ENCODE peak calls at places on chromosomes 7 and 10, in seven cellular contexts. One of them, this sample, is unnamed.

GRCh38 chr7:106182904-106183303 is 70.8 kb upstream of the SYPL1 start:
- DNase-seq in lower leg skin: no peak
- DNase-seq in WERI-Rb-1: no peak
- DNase-seq in astrocyte of the cerebellum: no peak
- DNase-seq in cardiac muscle cell: no peak
- DNase-seq in colonic mucosa: no peak
- DNase-seq in transverse colon: no peak
- DNase-seq in this sample: no peak

GRCh38 chr7:98877146-98877545 is 1.2 kb upstream of the TRRAP start:
- DNase-seq in astrocyte of the cerebellum: no peak
- DNase-seq in cardiac muscle cell: no peak
- DNase-seq in WERI-Rb-1: no peak
- DNase-seq in colonic mucosa: no peak
- DNase-seq in transverse colon: no peak
- DNase-seq in lower leg skin: no peak
- DNase-seq in this sample: no peak

GRCh38 chr10:75106242-75106641 is 5.2 kb upstream of the SAMD8 start:
- DNase-seq in lower leg skin: no peak
- DNase-seq in cardiac muscle cell: no peak
- DNase-seq in colonic mucosa: no peak
- DNase-seq in WERI-Rb-1: no peak
- DNase-seq in transverse colon: no peak
- DNase-seq in astrocyte of the cerebellum: no peak
- DNase-seq in this sample: no peak

GRCh38 chr7:126803060-126803665 is 449.6 kb downstream of the GRM8 start:
- DNase-seq in lower leg skin: peak
- DNase-seq in cardiac muscle cell: peak
- DNase-seq in transverse colon: peak
- DNase-seq in colonic mucosa: peak
- DNase-seq in astrocyte of the cerebellum: peak
- DNase-seq in WERI-Rb-1: peak
- DNase-seq in this sample: peak

GRCh38 chr10:131841669-131842139 is 59.1 kb upstream of the PPP2R2D start:
- DNase-seq in transverse colon: no peak
- DNase-seq in astrocyte of the cerebellum: no peak
- DNase-seq in WERI-Rb-1: no peak
- DNase-seq in colonic mucosa: no peak
- DNase-seq in lower leg skin: no peak
- DNase-seq in cardiac muscle cell: no peak
- DNase-seq in this sample: no peak

GRCh38 chr10:103657061-103657591 is 163.6 kb downstream of the NEURL1 start:
- DNase-seq in astrocyte of the cerebellum: no peak
- DNase-seq in transverse colon: no peak
- DNase-seq in lower leg skin: no peak
- DNase-seq in cardiac muscle cell: no peak
- DNase-seq in WERI-Rb-1: no peak
- DNase-seq in colonic mucosa: no peak
- DNase-seq in this sample: no peak

GRCh38 chr10:97713351-97713827 is at the start of gene MARVELD1:
- DNase-seq in colonic mucosa: peak
- DNase-seq in lower leg skin: peak
- DNase-seq in WERI-Rb-1: peak
- DNase-seq in cardiac muscle cell: peak
- DNase-seq in transverse colon: peak
- DNase-seq in astrocyte of the cerebellum: no peak
- DNase-seq in this sample: no peak

GRCh38 chr7:77985974-77986339 is 187.4 kb downstream of the PHTF2 start:
- DNase-seq in lower leg skin: no peak
- DNase-seq in WERI-Rb-1: no peak
- DNase-seq in transverse colon: no peak
- DNase-seq in cardiac muscle cell: no peak
- DNase-seq in colonic mucosa: no peak
- DNase-seq in astrocyte of the cerebellum: no peak
- DNase-seq in this sample: no peak

GRCh38 chr10:95290801-95291633 is at the start of gene PDLIM1:
- DNase-seq in transverse colon: peak
- DNase-seq in cardiac muscle cell: peak
- DNase-seq in lower leg skin: peak
- DNase-seq in WERI-Rb-1: peak
- DNase-seq in colonic mucosa: peak
- DNase-seq in astrocyte of the cerebellum: no peak
- DNase-seq in this sample: peak

GRCh38 chr7:129821476-129821875 is 131.3 kb downstream of the UBE2H start:
- DNase-seq in colonic mucosa: no peak
- DNase-seq in cardiac muscle cell: peak
- DNase-seq in WERI-Rb-1: no peak
- DNase-seq in lower leg skin: no peak
- DNase-seq in transverse colon: no peak
- DNase-seq in astrocyte of the cerebellum: no peak
- DNase-seq in this sample: no peak

DNA sequence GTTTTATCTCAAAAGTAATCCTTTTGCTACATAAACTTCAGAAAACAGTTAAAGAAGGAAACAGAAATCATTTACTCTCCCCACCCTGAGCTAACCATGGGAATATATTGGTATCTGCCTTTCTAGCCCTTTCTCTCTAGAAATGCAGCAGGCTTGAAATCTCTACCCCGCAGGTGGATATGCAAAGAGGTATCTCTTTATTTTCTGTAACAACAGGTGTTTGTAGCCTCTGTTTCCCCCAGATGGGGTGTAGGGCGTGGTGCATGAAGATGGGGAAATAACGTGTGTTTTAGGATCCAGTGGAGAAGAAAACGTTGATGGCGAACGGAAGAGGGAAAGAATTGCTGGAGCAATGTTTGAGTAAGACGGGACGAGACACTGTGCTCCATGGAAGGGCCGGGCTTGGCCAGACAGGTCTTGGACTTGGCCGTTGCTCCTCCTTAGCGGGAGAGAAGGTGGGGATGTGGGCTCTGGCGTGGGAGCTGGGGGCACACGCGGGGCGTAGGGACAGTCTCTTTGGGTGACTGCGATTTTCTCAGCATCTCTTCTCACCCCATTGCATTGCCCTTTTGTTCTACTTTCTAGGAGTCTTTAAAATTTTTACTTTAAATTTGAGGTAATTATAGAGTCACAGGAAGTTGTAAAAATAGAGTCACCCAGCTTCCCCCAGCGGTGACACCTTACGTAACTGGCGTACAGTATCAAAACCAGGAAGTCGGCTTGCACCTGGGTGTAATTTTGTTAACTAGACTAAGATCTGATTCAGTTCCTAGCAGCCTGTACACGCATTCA is 82.9 kb downstream of the ELFN1 start:
- DNase-seq in transverse colon: no peak
- DNase-seq in cardiac muscle cell: no peak
- DNase-seq in lower leg skin: no peak
- DNase-seq in astrocyte of the cerebellum: no peak
- DNase-seq in WERI-Rb-1: no peak
- DNase-seq in colonic mucosa: no peak
- DNase-seq in this sample: no peak
- H3K4me3 ChIP-seq in transverse colon: no peak
- H3K4me3 ChIP-seq in cardiac muscle cell: no peak
- H3K4me3 ChIP-seq in lower leg skin: no peak
- H3K4me3 ChIP-seq in astrocyte of the cerebellum: no peak
- H3K4me3 ChIP-seq in WERI-Rb-1: no peak
- H3K4me3 ChIP-seq in colonic mucosa: no peak
- H3K4me3 ChIP-seq in this sample: no peak

GRCh38 chr7:27375958-27376357 is 133.4 kb downstream of the EVX1 start:
- DNase-seq in WERI-Rb-1: no peak
- DNase-seq in colonic mucosa: no peak
- DNase-seq in lower leg skin: no peak
- DNase-seq in transverse colon: no peak
- DNase-seq in astrocyte of the cerebellum: no peak
- DNase-seq in cardiac muscle cell: peak
- DNase-seq in this sample: no peak

GRCh38 chr7:27374958-27375841 is 132.6 kb downstream of the EVX1 start:
- DNase-seq in lower leg skin: no peak
- DNase-seq in colonic mucosa: no peak
- DNase-seq in WERI-Rb-1: no peak
- DNase-seq in astrocyte of the cerebellum: no peak
- DNase-seq in cardiac muscle cell: no peak
- DNase-seq in transverse colon: no peak
- DNase-seq in this sample: peak

GRCh38 chr7:27382307-27382706 is 139.7 kb downstream of the EVX1 start:
- DNase-seq in colonic mucosa: no peak
- DNase-seq in lower leg skin: no peak
- DNase-seq in cardiac muscle cell: no peak
- DNase-seq in transverse colon: no peak
- DNase-seq in WERI-Rb-1: no peak
- DNase-seq in astrocyte of the cerebellum: no peak
- DNase-seq in this sample: no peak

DNA sequence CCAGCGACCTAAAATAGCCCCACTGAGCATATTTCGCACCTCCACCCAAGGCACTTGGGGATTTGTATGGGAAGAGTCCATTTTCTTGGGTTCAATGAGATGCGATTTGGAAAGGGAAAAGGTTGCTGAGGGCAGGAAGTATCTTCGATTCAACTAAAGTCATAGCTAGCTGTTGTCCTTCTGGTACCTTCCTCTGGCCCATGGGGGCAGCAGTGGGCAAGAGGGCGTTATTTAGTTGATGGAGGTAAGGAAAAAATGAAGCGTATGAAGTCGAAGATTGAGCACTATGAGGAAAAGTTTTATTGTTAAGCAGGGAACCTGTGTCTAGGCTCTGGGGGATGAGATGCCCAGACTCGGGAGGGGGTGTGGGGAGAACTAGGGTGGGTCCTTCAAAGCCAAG is 135.4 kb downstream of the EVX1 start:
- DNase-seq in cardiac muscle cell: no peak
- DNase-seq in astrocyte of the cerebellum: no peak
- DNase-seq in WERI-Rb-1: no peak
- DNase-seq in lower leg skin: no peak
- DNase-seq in transverse colon: no peak
- DNase-seq in colonic mucosa: no peak
- DNase-seq in this sample: no peak
- TF ChIP-seq CTCF in cardiac muscle cell: no peak
- TF ChIP-seq CTCF in astrocyte of the cerebellum: no peak
- TF ChIP-seq CTCF in WERI-Rb-1: no peak
- TF ChIP-seq CTCF in lower leg skin: no peak
- TF ChIP-seq CTCF in transverse colon: no peak
- TF ChIP-seq CTCF in colonic mucosa: no peak
- TF ChIP-seq CTCF in this sample: no peak

GRCh38 chr10:73209705-73210104 is 37.4 kb downstream of the DNAJC9 start:
- DNase-seq in WERI-Rb-1: no peak
- DNase-seq in astrocyte of the cerebellum: peak
- DNase-seq in transverse colon: no peak
- DNase-seq in colonic mucosa: no peak
- DNase-seq in cardiac muscle cell: no peak
- DNase-seq in lower leg skin: no peak
- DNase-seq in this sample: no peak

GRCh38 chr10:73206385-73206784 is 38.5 kb downstream of the FAM149B1 start:
- DNase-seq in lower leg skin: no peak
- DNase-seq in transverse colon: no peak
- DNase-seq in WERI-Rb-1: no peak
- DNase-seq in astrocyte of the cerebellum: no peak
- DNase-seq in cardiac muscle cell: no peak
- DNase-seq in colonic mucosa: no peak
- DNase-seq in this sample: no peak

GRCh38 chr10:73205956-73206355 is 38.0 kb downstream of the FAM149B1 start:
- DNase-seq in cardiac muscle cell: no peak
- DNase-seq in colonic mucosa: no peak
- DNase-seq in WERI-Rb-1: no peak
- DNase-seq in transverse colon: no peak
- DNase-seq in lower leg skin: no peak
- DNase-seq in astrocyte of the cerebellum: no peak
- DNase-seq in this sample: no peak

GRCh38 chr10:73207883-73208282 is 39.2 kb downstream of the DNAJC9 start:
- DNase-seq in transverse colon: no peak
- DNase-seq in cardiac muscle cell: no peak
- DNase-seq in astrocyte of the cerebellum: no peak
- DNase-seq in lower leg skin: peak
- DNase-seq in colonic mucosa: no peak
- DNase-seq in WERI-Rb-1: no peak
- DNase-seq in this sample: no peak

DNA sequence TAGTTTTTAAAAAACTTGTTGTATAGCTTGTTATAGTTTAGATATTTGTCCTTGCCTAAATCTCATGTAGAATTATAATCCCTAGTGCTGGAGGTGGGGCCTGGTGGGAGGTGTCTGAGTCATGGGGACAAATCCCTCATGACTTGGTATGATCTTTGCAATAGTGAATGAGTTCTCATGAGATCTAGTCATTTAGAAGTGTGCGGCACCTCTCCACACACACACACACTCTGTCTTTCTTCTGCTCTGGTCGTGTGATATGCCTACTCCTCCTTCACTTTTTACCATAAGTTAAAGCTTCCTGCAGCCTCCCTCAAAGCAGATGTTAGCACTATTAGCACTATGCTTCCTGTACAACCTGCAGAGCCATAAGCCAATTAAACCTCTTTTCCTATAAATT is 37.2 kb downstream of the FAM149B1 start:
- DNase-seq in WERI-Rb-1: no peak
- DNase-seq in astrocyte of the cerebellum: no peak
- DNase-seq in transverse colon: no peak
- DNase-seq in colonic mucosa: no peak
- DNase-seq in cardiac muscle cell: no peak
- DNase-seq in lower leg skin: no peak
- DNase-seq in this sample: no peak
- H3K4me3 ChIP-seq in WERI-Rb-1: no peak
- H3K4me3 ChIP-seq in astrocyte of the cerebellum: no peak
- H3K4me3 ChIP-seq in transverse colon: no peak
- H3K4me3 ChIP-seq in colonic mucosa: no peak
- H3K4me3 ChIP-seq in cardiac muscle cell: no peak
- H3K4me3 ChIP-seq in lower leg skin: no peak
- H3K4me3 ChIP-seq in this sample: no peak

GRCh38 chr10:50417906-50418697 is 166.8 kb upstream of the ASAH2 start:
- DNase-seq in transverse colon: peak
- DNase-seq in WERI-Rb-1: no peak
- DNase-seq in lower leg skin: peak
- DNase-seq in astrocyte of the cerebellum: peak
- DNase-seq in colonic mucosa: peak
- DNase-seq in cardiac muscle cell: peak
- DNase-seq in this sample: no peak
- TF ChIP-seq CTCF in transverse colon: peak
- TF ChIP-seq CTCF in WERI-Rb-1: no peak
- TF ChIP-seq CTCF in lower leg skin: no peak
- TF ChIP-seq CTCF in astrocyte of the cerebellum: no peak
- TF ChIP-seq CTCF in colonic mucosa: no peak
- TF ChIP-seq CTCF in cardiac muscle cell: no peak
- TF ChIP-seq CTCF in this sample: no peak

This sample was measured in LNCaP clone FGC.